ENCODE peak calls at places on chromosomes 7 and 10, in nine cellular contexts. One of them, this sample, is unnamed.

GRCh38 chr7:93921607-93922446 is at the start of gene GNG11:
- DNase-seq in GM23338: peak
- DNase-seq in HCT116: no peak
- DNase-seq in neural progenitor cell: peak
- DNase-seq in OCI-LY7: peak
- DNase-seq in PC-3: peak
- DNase-seq in MM.1S: peak
- DNase-seq in hepatocyte: peak
- DNase-seq in SK-N-SH: peak
- DNase-seq in this sample: peak

GRCh38 chr10:63123963-63124362 is 9.2 kb upstream of the NRBF2 start:
- DNase-seq in SK-N-SH: no peak
- DNase-seq in OCI-LY7: no peak
- DNase-seq in HCT116: no peak
- DNase-seq in PC-3: no peak
- DNase-seq in neural progenitor cell: no peak
- DNase-seq in hepatocyte: no peak
- DNase-seq in GM23338: no peak
- DNase-seq in MM.1S: no peak
- DNase-seq in this sample: no peak

GRCh38 chr10:21078410-21079329 is 181.6 kb upstream of the NEBL start:
- DNase-seq in GM23338: peak
- DNase-seq in hepatocyte: peak
- DNase-seq in SK-N-SH: peak
- DNase-seq in PC-3: peak
- DNase-seq in neural progenitor cell: peak
- DNase-seq in HCT116: peak
- DNase-seq in MM.1S: peak
- DNase-seq in OCI-LY7: peak
- DNase-seq in this sample: peak

GRCh38 chr7:7920481-7920880 is 48.1 kb upstream of the GLCCI1 start:
- DNase-seq in GM23338: peak
- DNase-seq in MM.1S: peak
- DNase-seq in PC-3: no peak
- DNase-seq in HCT116: no peak
- DNase-seq in SK-N-SH: no peak
- DNase-seq in hepatocyte: no peak
- DNase-seq in OCI-LY7: peak
- DNase-seq in neural progenitor cell: peak
- DNase-seq in this sample: no peak

GRCh38 chr7:119996634-119997033 is 276.3 kb upstream of the KCND2 start:
- DNase-seq in PC-3: no peak
- DNase-seq in neural progenitor cell: no peak
- DNase-seq in GM23338: no peak
- DNase-seq in SK-N-SH: no peak
- DNase-seq in HCT116: no peak
- DNase-seq in OCI-LY7: no peak
- DNase-seq in MM.1S: no peak
- DNase-seq in hepatocyte: no peak
- DNase-seq in this sample: no peak

GRCh38 chr7:117993377-117994003 is 120.2 kb upstream of the CTTNBP2 start:
- DNase-seq in GM23338: peak
- DNase-seq in MM.1S: peak
- DNase-seq in SK-N-SH: peak
- DNase-seq in HCT116: peak
- DNase-seq in OCI-LY7: peak
- DNase-seq in PC-3: peak
- DNase-seq in neural progenitor cell: peak
- DNase-seq in hepatocyte: peak
- DNase-seq in this sample: peak

GRCh38 chr10:22612316-22612715 is 102.1 kb downstream of the PIP4K2A start:
- DNase-seq in OCI-LY7: no peak
- DNase-seq in SK-N-SH: no peak
- DNase-seq in hepatocyte: no peak
- DNase-seq in MM.1S: no peak
- DNase-seq in HCT116: no peak
- DNase-seq in GM23338: no peak
- DNase-seq in neural progenitor cell: no peak
- DNase-seq in PC-3: no peak
- DNase-seq in this sample: no peak

GRCh38 chr7:65438593-65438992 is 64.9 kb downstream of the ZNF92 start:
- DNase-seq in hepatocyte: peak
- DNase-seq in GM23338: no peak
- DNase-seq in neural progenitor cell: no peak
- DNase-seq in PC-3: peak
- DNase-seq in MM.1S: no peak
- DNase-seq in SK-N-SH: no peak
- DNase-seq in OCI-LY7: no peak
- DNase-seq in HCT116: peak
- DNase-seq in this sample: peak

GRCh38 chr10:92839191-92840085 is 8.9 kb upstream of the EXOC6 start:
- DNase-seq in SK-N-SH: peak
- DNase-seq in neural progenitor cell: peak
- DNase-seq in OCI-LY7: peak
- DNase-seq in HCT116: no peak
- DNase-seq in PC-3: no peak
- DNase-seq in MM.1S: peak
- DNase-seq in hepatocyte: peak
- DNase-seq in GM23338: peak
- DNase-seq in this sample: peak

GRCh38 chr10:62992145-62992721 is 140.9 kb upstream of the NRBF2 start:
- DNase-seq in PC-3: peak
- DNase-seq in neural progenitor cell: no peak
- DNase-seq in HCT116: no peak
- DNase-seq in GM23338: no peak
- DNase-seq in OCI-LY7: no peak
- DNase-seq in hepatocyte: no peak
- DNase-seq in MM.1S: no peak
- DNase-seq in SK-N-SH: no peak
- DNase-seq in this sample: peak

GRCh38 chr10:86599729-86600128 is 54.6 kb upstream of the OPN4 start:
- DNase-seq in HCT116: no peak
- DNase-seq in OCI-LY7: peak
- DNase-seq in hepatocyte: no peak
- DNase-seq in SK-N-SH: no peak
- DNase-seq in GM23338: peak
- DNase-seq in neural progenitor cell: peak
- DNase-seq in MM.1S: peak
- DNase-seq in PC-3: no peak
- DNase-seq in this sample: no peak

GRCh38 chr7:1316086-1316485 is 83.4 kb downstream of the UNCX start:
- DNase-seq in MM.1S: no peak
- DNase-seq in neural progenitor cell: no peak
- DNase-seq in hepatocyte: no peak
- DNase-seq in OCI-LY7: no peak
- DNase-seq in PC-3: no peak
- DNase-seq in GM23338: no peak
- DNase-seq in HCT116: no peak
- DNase-seq in SK-N-SH: peak
- DNase-seq in this sample: no peak

GRCh38 chr10:124150807-124151417 is 57.5 kb upstream of the CHST15 start:
- DNase-seq in neural progenitor cell: no peak
- DNase-seq in hepatocyte: no peak
- DNase-seq in PC-3: no peak
- DNase-seq in SK-N-SH: no peak
- DNase-seq in HCT116: no peak
- DNase-seq in MM.1S: no peak
- DNase-seq in OCI-LY7: no peak
- DNase-seq in GM23338: no peak
- DNase-seq in this sample: no peak

GRCh38 chr7:13790611-13791010 is 198.9 kb downstream of the ETV1 start:
- DNase-seq in SK-N-SH: no peak
- DNase-seq in OCI-LY7: no peak
- DNase-seq in hepatocyte: no peak
- DNase-seq in GM23338: no peak
- DNase-seq in MM.1S: no peak
- DNase-seq in PC-3: no peak
- DNase-seq in HCT116: no peak
- DNase-seq in neural progenitor cell: no peak
- DNase-seq in this sample: peak

GRCh38 chr7:31049001-31049765 is 2.9 kb upstream of the ADCYAP1R1 start:
- DNase-seq in hepatocyte: no peak
- DNase-seq in PC-3: no peak
- DNase-seq in HCT116: no peak
- DNase-seq in MM.1S: no peak
- DNase-seq in SK-N-SH: peak
- DNase-seq in neural progenitor cell: no peak
- DNase-seq in OCI-LY7: no peak
- DNase-seq in GM23338: no peak
- DNase-seq in this sample: no peak

GRCh38 chr10:103692421-103693069 is 162.8 kb downstream of the SH3PXD2A start:
- DNase-seq in hepatocyte: no peak
- DNase-seq in GM23338: peak
- DNase-seq in PC-3: no peak
- DNase-seq in MM.1S: peak
- DNase-seq in OCI-LY7: peak
- DNase-seq in HCT116: no peak
- DNase-seq in neural progenitor cell: peak
- DNase-seq in SK-N-SH: no peak
- DNase-seq in this sample: no peak

GRCh38 chr7:1368682-1369571 is 90.3 kb downstream of the MICALL2 start:
- DNase-seq in hepatocyte: peak
- DNase-seq in PC-3: peak
- DNase-seq in MM.1S: no peak
- DNase-seq in HCT116: peak
- DNase-seq in OCI-LY7: peak
- DNase-seq in SK-N-SH: peak
- DNase-seq in neural progenitor cell: peak
- DNase-seq in GM23338: peak
- DNase-seq in this sample: peak

GRCh38 chr10:11612004-11613001 is 853 bp upstream of the USP6NL start:
- DNase-seq in MM.1S: no peak
- DNase-seq in PC-3: no peak
- DNase-seq in hepatocyte: peak
- DNase-seq in neural progenitor cell: no peak
- DNase-seq in SK-N-SH: no peak
- DNase-seq in GM23338: no peak
- DNase-seq in HCT116: no peak
- DNase-seq in OCI-LY7: peak
- DNase-seq in this sample: peak

GRCh38 chr7:8217200-8218068 is 44.5 kb downstream of the ICA1 start:
- DNase-seq in hepatocyte: peak
- DNase-seq in GM23338: peak
- DNase-seq in MM.1S: peak
- DNase-seq in neural progenitor cell: peak
- DNase-seq in SK-N-SH: peak
- DNase-seq in PC-3: peak
- DNase-seq in OCI-LY7: peak
- DNase-seq in HCT116: peak
- DNase-seq in this sample: peak

GRCh38 chr10:20254078-20254477 is 437.8 kb downstream of the PLXDC2 start:
- DNase-seq in GM23338: no peak
- DNase-seq in HCT116: no peak
- DNase-seq in PC-3: no peak
- DNase-seq in SK-N-SH: no peak
- DNase-seq in neural progenitor cell: no peak
- DNase-seq in hepatocyte: no peak
- DNase-seq in OCI-LY7: no peak
- DNase-seq in MM.1S: no peak
- DNase-seq in this sample: no peak

GRCh38 chr7:103731169-103731568 is 258.3 kb downstream of the RELN start:
- DNase-seq in HCT116: no peak
- DNase-seq in SK-N-SH: no peak
- DNase-seq in PC-3: no peak
- DNase-seq in OCI-LY7: no peak
- DNase-seq in neural progenitor cell: no peak
- DNase-seq in MM.1S: no peak
- DNase-seq in GM23338: no peak
- DNase-seq in hepatocyte: no peak
- DNase-seq in this sample: no peak

GRCh38 chr10:35872666-35873065 is 230.6 kb upstream of the FZD8 start:
- DNase-seq in SK-N-SH: no peak
- DNase-seq in HCT116: no peak
- DNase-seq in neural progenitor cell: no peak
- DNase-seq in OCI-LY7: no peak
- DNase-seq in hepatocyte: no peak
- DNase-seq in GM23338: no peak
- DNase-seq in MM.1S: no peak
- DNase-seq in PC-3: no peak
- DNase-seq in this sample: no peak

GRCh38 chr7:7595451-7595850 is 28.8 kb downstream of the MIOS start:
- DNase-seq in GM23338: no peak
- DNase-seq in MM.1S: peak
- DNase-seq in hepatocyte: peak
- DNase-seq in PC-3: peak
- DNase-seq in SK-N-SH: peak
- DNase-seq in neural progenitor cell: no peak
- DNase-seq in HCT116: peak
- DNase-seq in OCI-LY7: peak
- DNase-seq in this sample: peak

GRCh38 chr10:121597504-121598241 is 571 bp downstream of the FGFR2 start:
- DNase-seq in PC-3: no peak
- DNase-seq in HCT116: no peak
- DNase-seq in hepatocyte: peak
- DNase-seq in GM23338: peak
- DNase-seq in neural progenitor cell: peak
- DNase-seq in OCI-LY7: no peak
- DNase-seq in SK-N-SH: peak
- DNase-seq in MM.1S: no peak
- DNase-seq in this sample: no peak
- H3K4me2 ChIP-seq in PC-3: peak
- H3K4me2 ChIP-seq in HCT116: peak
- H3K4me2 ChIP-seq in hepatocyte: peak
- H3K4me2 ChIP-seq in GM23338: peak
- H3K4me2 ChIP-seq in neural progenitor cell: peak
- H3K4me2 ChIP-seq in OCI-LY7: no peak
- H3K4me2 ChIP-seq in SK-N-SH: peak
- H3K4me2 ChIP-seq in MM.1S: peak
- H3K4me2 ChIP-seq in this sample: no peak

GRCh38 chr10:132167976-132168375 is 18.8 kb upstream of the DPYSL4 start:
- DNase-seq in hepatocyte: no peak
- DNase-seq in OCI-LY7: no peak
- DNase-seq in PC-3: no peak
- DNase-seq in MM.1S: no peak
- DNase-seq in neural progenitor cell: no peak
- DNase-seq in GM23338: no peak
- DNase-seq in HCT116: no peak
- DNase-seq in SK-N-SH: no peak
- DNase-seq in this sample: no peak
- TF ChIP-seq EZH2phosphoT487 in hepatocyte: no peak
- TF ChIP-seq EZH2phosphoT487 in OCI-LY7: no peak
- TF ChIP-seq EZH2phosphoT487 in PC-3: no peak
- TF ChIP-seq EZH2phosphoT487 in MM.1S: no peak
- TF ChIP-seq EZH2phosphoT487 in neural progenitor cell: no peak
- TF ChIP-seq EZH2phosphoT487 in GM23338: no peak
- TF ChIP-seq EZH2phosphoT487 in HCT116: no peak
- TF ChIP-seq EZH2phosphoT487 in SK-N-SH: no peak
- TF ChIP-seq EZH2phosphoT487 in this sample: no peak

GRCh38 chr10:119254355-119254754 is 47.0 kb downstream of the GRK5 start:
- DNase-seq in hepatocyte: no peak
- DNase-seq in neural progenitor cell: no peak
- DNase-seq in MM.1S: no peak
- DNase-seq in GM23338: no peak
- DNase-seq in SK-N-SH: no peak
- DNase-seq in PC-3: no peak
- DNase-seq in OCI-LY7: no peak
- DNase-seq in HCT116: no peak
- DNase-seq in this sample: no peak
- H3K4me2 ChIP-seq in hepatocyte: peak
- H3K4me2 ChIP-seq in neural progenitor cell: no peak
- H3K4me2 ChIP-seq in MM.1S: no peak
- H3K4me2 ChIP-seq in GM23338: no peak
- H3K4me2 ChIP-seq in SK-N-SH: peak
- H3K4me2 ChIP-seq in PC-3: peak
- H3K4me2 ChIP-seq in OCI-LY7: no peak
- H3K4me2 ChIP-seq in HCT116: peak
- H3K4me2 ChIP-seq in this sample: peak

GRCh38 chr7:142632291-142633134 is 116.8 kb upstream of the PRSS1 start:
- DNase-seq in PC-3: peak
- DNase-seq in hepatocyte: peak
- DNase-seq in OCI-LY7: peak
- DNase-seq in GM23338: peak
- DNase-seq in neural progenitor cell: peak
- DNase-seq in SK-N-SH: peak
- DNase-seq in MM.1S: peak
- DNase-seq in HCT116: peak
- DNase-seq in this sample: peak
- TF ChIP-seq EZH2phosphoT487 in PC-3: no peak
- TF ChIP-seq EZH2phosphoT487 in hepatocyte: no peak
- TF ChIP-seq EZH2phosphoT487 in OCI-LY7: no peak
- TF ChIP-seq EZH2phosphoT487 in GM23338: no peak
- TF ChIP-seq EZH2phosphoT487 in neural progenitor cell: no peak
- TF ChIP-seq EZH2phosphoT487 in SK-N-SH: no peak
- TF ChIP-seq EZH2phosphoT487 in MM.1S: no peak
- TF ChIP-seq EZH2phosphoT487 in HCT116: no peak
- TF ChIP-seq EZH2phosphoT487 in this sample: no peak